ENCODE peak calls at places on chromosome 12, in seven cellular contexts. X is endodermal cell, F is HFFc6, C is NCI-H1105 treated with DMSO at 0.1 percent for 48 hours, K is left kidney, Z is posterior vena cava, R is GM23338. U is an unnamed sample.

GRCh38 chr12:132615579-132616066 is 3.0 kb upstream of the P2RX2 start:
- DNase-seq in Z (no peak), F (no peak), X (no peak), C (no peak), K (no peak), R (no peak), U (no peak)

GRCh38 chr12:71447691-71448660 is 8.4 kb downstream of the LGR5 start:
- DNase-seq in Z (no peak), K (no peak), X (no peak), R (no peak), F (no peak), C (no peak), U (no peak)

GRCh38 chr12:64675795-64676194 is 65.5 kb downstream of the RASSF3 start:
- DNase-seq in K (no peak), X (no peak), C (no peak), F (no peak), Z (no peak), R (no peak), U (no peak)

GRCh38 chr12:80593766-80594165 is 113.7 kb upstream of the MYF6 start:
- DNase-seq in C (no peak), Z (no peak), X (no peak), R (peak), K (no peak), F (peak), U (no peak)

GRCh38 chr12:96986883-96987523 is 79.9 kb downstream of the NEDD1 start:
- DNase-seq in C (peak), X (peak), K (peak), F (peak), R (peak), Z (no peak), U (no peak)

GRCh38 chr12:29578731-29579130 is 81.2 kb upstream of the OVCH1 start:
- DNase-seq in Z (no peak), C (no peak), X (no peak), K (no peak), R (no peak), F (no peak), U (no peak)

GRCh38 chr12:49389092-49389703 is 21.9 kb downstream of the SPATS2 start:
- DNase-seq in C (no peak), K (peak), X (peak), R (peak), F (no peak), Z (peak), U (no peak)

GRCh38 chr12:50087159-50087558 is 2.0 kb downstream of the SMARCD1 start:
- DNase-seq in K (no peak), C (no peak), F (no peak), Z (no peak), X (no peak), R (no peak), U (no peak)

GRCh38 chr12:113850309-113851056 is 115.6 kb downstream of the RBM19 start:
- DNase-seq in X (no peak), Z (peak), C (no peak), R (no peak), K (no peak), F (no peak), U (peak)

GRCh38 chr12:132482771-132483170 is 7.2 kb upstream of the FBRSL1 start:
- DNase-seq in K (no peak), R (no peak), C (no peak), X (no peak), F (no peak), Z (no peak), U (no peak)

GRCh38 chr12:6532927-6533652 is 1.2 kb upstream of the GAPDH start:
- DNase-seq in R (peak), F (peak), K (peak), Z (peak), C (peak), X (peak), U (no peak)

GRCh38 chr12:51639361-51639760 is 48.3 kb downstream of the SCN8A start:
- DNase-seq in C (no peak), F (no peak), Z (no peak), K (no peak), R (no peak), X (no peak), U (no peak)

GRCh38 chr12:67434653-67435375 is 165.7 kb downstream of the CAND1 start:
- DNase-seq in F (peak), Z (no peak), X (peak), K (no peak), C (no peak), R (no peak), U (no peak)

GRCh38 chr12:52006726-52007157 is at the start of gene TAMALIN:
- DNase-seq in Z (peak), R (peak), F (no peak), C (peak), X (no peak), K (peak), U (no peak)

GRCh38 chr12:56914256-56914655 is 20.0 kb downstream of the SDR9C7 start:
- DNase-seq in Z (no peak), F (no peak), C (no peak), X (no peak), R (no peak), K (no peak), U (no peak)

GRCh38 chr12:11949738-11950403 is 120.9 kb upstream of the BCL2L14 start:
- DNase-seq in R (no peak), C (peak), X (no peak), F (no peak), Z (no peak), K (no peak), U (peak)

GRCh38 chr12:113826805-113827204 is 139.3 kb downstream of the RBM19 start:
- DNase-seq in Z (no peak), C (no peak), R (peak), F (no peak), X (peak), K (no peak), U (no peak)

GRCh38 chr12:45893240-45893639 is 97.1 kb downstream of the SCAF11 start:
- DNase-seq in F (no peak), Z (no peak), R (peak), C (no peak), K (no peak), X (peak), U (no peak)

GRCh38 chr12:92208613-92209121 is 63.0 kb upstream of the BTG1 start:
- DNase-seq in R (no peak), K (no peak), X (no peak), C (no peak), F (peak), Z (no peak), U (no peak)

GRCh38 chr12:104994301-104994700 is 8.2 kb downstream of the NOPCHAP1 start:
- DNase-seq in C (no peak), F (no peak), Z (no peak), X (no peak), R (no peak), K (no peak), U (no peak)

GRCh38 chr12:84874125-84874824 is 38.3 kb downstream of the SLC6A15 start:
- DNase-seq in Z (no peak), R (peak), F (peak), X (no peak), K (peak), C (peak), U (peak)

GRCh38 chr12:123164710-123165261 is 13.9 kb upstream of the PITPNM2 start:
- DNase-seq in K (peak), C (no peak), X (no peak), R (no peak), F (no peak), Z (no peak), U (no peak)

GRCh38 chr12:84397279-84397678 is 515.3 kb downstream of the SLC6A15 start:
- DNase-seq in C (peak), Z (no peak), F (no peak), R (no peak), K (no peak), X (no peak), U (no peak)

GRCh38 chr12:4289334-4289878 is 15.8 kb downstream of the CCND2 start:
- DNase-seq in X (peak), C (no peak), R (no peak), F (no peak), Z (no peak), K (no peak), U (no peak)

GRCh38 chr12:53551889-53552291 is 44.6 kb upstream of the NPFF start:
- DNase-seq in X (no peak), Z (no peak), R (no peak), K (peak), C (no peak), F (no peak), U (no peak)

GRCh38 chr12:84817297-84817696 is 95.3 kb downstream of the SLC6A15 start:
- DNase-seq in K (no peak), Z (no peak), R (no peak), C (no peak), F (no peak), X (no peak), U (no peak)